ENCODE peak calls at places on chromosomes 16 and 17, in four cellular contexts. R is psoas muscle, B is fibroblast of lung, S is progenitor cell of endocrine pancreas. N is an unnamed sample.

GRCh38 chr16:88685156-88686061 is 898 bp downstream of the SNAI3 start:
- DNase-seq in R (no peak), B (peak; percentile 31), S (no peak), N (no peak)

GRCh38 chr16:87356491-87356853 is 27.1 kb downstream of the FBXO31 start:
- DNase-seq in R (no peak), B (no peak), S (no peak), N (no peak)

GRCh38 chr16:56192971-56193936 is 2.0 kb downstream of the GNAO1 start:
- DNase-seq in R (no peak), B (no peak), S (no peak), N (no peak)

GRCh38 chr17:80363518-80364090 is 51.4 kb upstream of the ENDOV start:
- DNase-seq in R (no peak), B (no peak), S (no peak), N (no peak)

GRCh38 chr16:2500634-2500936 is 13.2 kb upstream of the ATP6V0C start:
- DNase-seq in R (no peak), B (no peak), S (no peak), N (no peak)

GRCh38 chr16:16139061-16139460 is 84.2 kb downstream of the ABCC6 start:
- DNase-seq in R (no peak), B (no peak), S (no peak), N (no peak)

GRCh38 chr16:24761526-24761925 is 32.1 kb downstream of the TNRC6A start:
- DNase-seq in R (no peak), B (no peak), S (no peak), N (no peak)

GRCh38 chr17:45147102-45147580 is 1.1 kb upstream of the HEXIM1 start:
- DNase-seq in R (no peak), B (peak; percentile 67), S (no peak), N (no peak)

GRCh38 chr17:73358668-73359067 is 46.9 kb upstream of the CDC42EP4 start:
- DNase-seq in R (no peak), B (no peak), S (no peak), N (no peak)

GRCh38 chr17:72342582-72343527 is 222.0 kb downstream of the SOX9 start:
- DNase-seq in R (peak; percentile 39), B (peak; percentile 88), S (no peak), N (no peak)

GRCh38 chr17:44628234-44629188 is 27.8 kb upstream of the MEIOC start:
- DNase-seq in R (no peak), B (peak; percentile 40), S (no peak), N (no peak)

GRCh38 chr16:20952144-20952797 is 51.7 kb downstream of the LYRM1 start:
- DNase-seq in R (no peak), B (no peak), S (no peak), N (no peak)

GRCh38 chr16:9913604-9914330 is 268.5 kb downstream of the GRIN2A start:
- DNase-seq in R (no peak), B (peak; percentile 17), S (no peak), N (no peak)

GRCh38 chr17:76405967-76406647 is 21.7 kb downstream of the SPHK1 start:
- DNase-seq in R (peak; percentile 41), B (no peak), S (no peak), N (no peak)

GRCh38 chr17:83194189-83194565 is 114.8 kb downstream of the METRNL start:
- DNase-seq in R (peak; percentile 11), B (no peak), S (no peak), N (no peak)

GRCh38 chr17:27888945-27889344 is 4.2 kb downstream of the LYRM9 start:
- DNase-seq in R (no peak), B (peak; percentile 12), S (no peak), N (no peak)

GRCh38 chr16:86193528-86194193 is 294.7 kb downstream of the IRF8 start:
- DNase-seq in R (no peak), B (no peak), S (no peak), N (no peak)

GRCh38 chr17:44197980-44198720 is 1.5 kb downstream of the ATXN7L3 start:
- DNase-seq in R (no peak), B (peak; percentile 42), S (no peak), N (no peak)

GRCh38 chr17:14203392-14203791 is 33.3 kb downstream of the CDRT15 start:
- DNase-seq in R (no peak), B (no peak), S (no peak), N (no peak)
- TF ChIP-seq CTCF in R (no peak), B (no peak), S (peak; percentile 35), N (peak; percentile 15)

DNA sequence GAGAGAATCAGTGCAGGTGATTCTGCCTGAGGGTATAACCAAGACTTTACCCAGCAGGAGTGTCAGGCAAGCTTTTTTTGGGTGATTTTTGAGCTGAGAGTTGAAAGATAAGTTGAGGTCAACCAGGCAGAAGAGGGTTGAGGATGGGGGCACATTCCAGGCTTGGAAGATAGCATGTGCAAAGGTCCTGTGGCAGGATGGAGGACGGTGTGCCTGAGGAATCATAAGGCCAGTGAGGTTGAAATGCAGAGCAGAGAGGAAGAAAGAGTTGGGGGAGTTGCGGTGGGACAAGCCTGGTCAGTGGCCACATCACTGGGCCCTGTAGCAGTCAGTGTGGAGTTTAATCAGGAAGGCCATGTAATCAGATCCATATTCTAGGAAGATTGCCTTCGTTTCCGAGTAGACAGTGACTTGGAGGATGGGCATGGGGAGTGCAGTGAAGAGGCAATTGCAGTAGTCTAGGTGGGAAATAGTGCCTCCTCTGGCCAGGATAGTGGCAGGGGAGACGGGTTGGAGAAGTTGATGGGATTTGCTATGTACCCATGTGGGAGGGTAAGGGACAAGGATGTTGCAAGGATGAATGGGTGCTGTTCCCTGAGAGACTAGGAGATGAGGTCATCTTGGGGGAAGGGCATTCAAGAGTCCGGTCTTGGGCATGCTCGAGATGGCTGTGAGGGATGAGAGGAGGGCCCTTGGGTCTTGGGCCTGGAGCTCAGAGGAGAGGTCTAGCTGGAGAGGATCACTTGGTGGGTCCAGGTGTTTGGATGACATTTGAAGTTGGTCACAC is 3.9 kb downstream of the PLEKHG4 start:
- DNase-seq in R (no peak), B (peak; percentile 51), S (no peak), N (no peak)
- TF ChIP-seq CTCF in R (no peak), B (no peak), S (no peak), N (no peak)

GRCh38 chr16:26856271-26856670 is 210.5 kb upstream of the C16orf82 start:
- DNase-seq in R (no peak), B (no peak), S (no peak), N (no peak)
- TF ChIP-seq CTCF in R (no peak), B (no peak), S (no peak), N (no peak)

DNA sequence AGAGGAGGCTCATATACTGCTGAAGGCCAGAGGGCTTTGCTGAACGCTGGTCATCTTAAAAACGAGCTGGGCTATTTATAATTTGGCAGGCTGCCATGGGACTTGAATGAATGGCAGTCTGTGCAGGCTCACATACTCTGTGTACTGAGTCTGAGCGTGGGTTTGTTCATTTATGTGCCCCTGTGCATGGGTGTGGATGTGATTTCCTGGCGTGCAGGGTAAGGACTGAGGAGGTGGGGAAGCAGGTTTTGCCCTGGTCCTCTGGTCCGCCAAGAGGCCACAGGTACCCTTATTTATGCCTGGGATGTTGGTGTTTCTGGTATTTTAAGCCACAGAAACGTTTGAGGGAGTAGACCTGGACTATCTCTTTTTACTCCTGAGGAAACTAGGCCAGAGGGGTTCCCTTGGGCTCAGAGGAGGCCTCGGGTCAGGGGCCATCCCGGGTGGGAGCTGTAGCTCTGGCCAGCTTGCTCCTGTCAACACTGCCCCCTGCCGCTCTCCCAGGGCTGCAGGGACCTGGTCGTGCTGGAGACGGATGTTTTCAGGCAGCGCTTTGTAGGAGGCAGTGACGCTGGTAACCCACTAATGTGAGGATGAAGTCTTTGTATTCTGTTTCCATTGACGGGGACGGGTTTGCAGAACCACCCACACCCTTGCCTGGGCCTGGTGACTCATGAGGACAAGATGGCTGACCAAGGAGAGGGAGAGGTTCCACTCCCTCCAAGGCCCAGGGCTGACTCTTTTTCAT is 184.4 kb downstream of the MSI2 start:
- DNase-seq in R (peak; percentile 60), B (peak; percentile 98), S (peak; percentile 28), N (no peak)
- TF ChIP-seq CTCF in R (peak; percentile 32), B (peak; percentile 14), S (peak; percentile 67), N (no peak)

GRCh38 chr16:51941412-51941811 is 605.5 kb downstream of the TOX3 start:
- DNase-seq in R (no peak), B (no peak), S (no peak), N (no peak)
- TF ChIP-seq CTCF in R (no peak), B (no peak), S (no peak), N (no peak)